ENCODE peak calls at places on chromosomes 2 and 18, in five cellular contexts. C, H, R, U and O are unnamed samples.

GRCh38 chr2:13193075-13193474 is 476.3 kb downstream of the TRIB2 start:
- DNase-seq in C (peak), H (peak), R (peak), U (peak), O (no peak)

GRCh38 chr2:219001577-219002394 is 8.6 kb upstream of the CRYBA2 start:
- DNase-seq in C (no peak), H (peak), R (no peak), U (no peak), O (no peak)

GRCh38 chr2:72924353-72925240 is 7.3 kb downstream of the EMX1 start:
- DNase-seq in C (no peak), H (no peak), R (no peak), U (no peak), O (peak)

GRCh38 chr2:118687698-118688097 is 159.8 kb downstream of the EN1 start:
- DNase-seq in C (no peak), H (peak), R (no peak), U (no peak), O (no peak)

GRCh38 chr18:44637210-44638051 is 43.3 kb upstream of the SETBP1 start:
- DNase-seq in C (no peak), H (peak), R (peak), U (no peak), O (peak)

GRCh38 chr2:134218928-134219707 is 34.8 kb upstream of the MGAT5 start:
- DNase-seq in C (no peak), H (no peak), R (no peak), U (no peak), O (peak)

GRCh38 chr2:99695121-99695773 is 205.4 kb upstream of the REV1 start:
- DNase-seq in C (no peak), H (no peak), R (no peak), U (no peak), O (no peak)

GRCh38 chr2:169822036-169822435 is 2.7 kb downstream of the METTL5 start:
- DNase-seq in C (no peak), H (no peak), R (no peak), U (no peak), O (no peak)

GRCh38 chr18:58754544-58755068 is 83.3 kb downstream of the MALT1 start:
- DNase-seq in C (no peak), H (no peak), R (peak), U (no peak), O (peak)

GRCh38 chr2:26772064-26773001 is 8.2 kb downstream of the SLC35F6 start:
- DNase-seq in C (peak), H (peak), R (no peak), U (peak), O (no peak)

GRCh38 chr18:9612215-9612830 is 2.0 kb downstream of the PPP4R1 start:
- DNase-seq in C (peak), H (peak), R (peak), U (no peak), O (no peak)

GRCh38 chr2:83957001-83957400 is 502.1 kb downstream of the SUCLG1 start:
- DNase-seq in C (no peak), H (no peak), R (no peak), U (no peak), O (no peak)

GRCh38 chr2:134745023-134745422 is 26.2 kb upstream of the TMEM163 start:
- DNase-seq in C (no peak), H (no peak), R (no peak), U (no peak), O (no peak)

GRCh38 chr2:86337235-86338099 is at the start of gene REEP1:
- DNase-seq in C (no peak), H (no peak), R (peak), U (no peak), O (peak)

GRCh38 chr2:70871398-70872211 is 36.0 kb upstream of the CD207 start:
- DNase-seq in C (peak), H (peak), R (peak), U (peak), O (peak)
- H3K4me3 ChIP-seq in C (no peak), H (no peak), R (no peak), U (no peak), O (no peak)

DNA sequence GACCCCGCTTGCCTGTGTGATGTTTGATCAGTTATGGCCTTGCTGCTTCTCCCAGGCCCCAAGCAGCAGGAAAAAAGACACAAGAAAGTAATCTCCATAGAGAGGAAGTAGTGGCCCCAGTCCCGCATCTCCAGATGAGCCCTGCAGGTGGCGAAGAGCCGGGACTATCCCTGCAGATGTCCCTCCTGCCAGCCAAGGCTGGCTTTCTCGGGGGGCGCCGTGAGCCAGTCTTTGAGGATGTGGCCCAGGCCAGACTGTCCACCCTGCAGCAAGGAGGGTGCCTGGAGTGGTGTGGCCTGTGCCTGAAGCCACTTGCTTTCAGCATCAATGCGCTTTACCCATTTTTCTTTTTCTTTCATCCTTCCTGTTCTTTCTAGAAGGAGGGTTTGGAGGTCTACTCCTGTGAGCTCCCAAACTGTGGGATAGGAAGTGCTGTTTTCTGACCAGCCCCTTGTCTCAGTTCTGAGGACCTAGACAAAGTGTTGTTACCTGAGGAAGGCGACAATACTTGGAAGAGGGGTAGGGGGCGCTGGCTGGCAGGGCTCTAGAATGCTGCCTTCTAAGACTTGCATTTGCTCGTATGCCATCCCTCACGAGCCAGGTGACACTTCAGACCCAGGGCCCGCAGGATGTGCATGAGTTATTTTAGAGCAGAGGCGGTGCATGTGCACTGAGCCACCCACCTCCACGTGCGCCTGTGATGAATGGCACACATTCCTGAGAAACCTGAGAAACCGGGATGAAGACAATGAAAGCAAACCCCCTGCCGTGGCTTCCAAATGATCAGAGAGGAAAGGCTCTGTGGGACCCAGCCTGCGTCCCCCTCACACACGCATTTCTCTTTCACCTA is 255.8 kb downstream of the FBXO15 start:
- DNase-seq in C (no peak), H (no peak), R (no peak), U (no peak), O (no peak)
- TF ChIP-seq CTCF in C (no peak), H (peak), R (peak), U (peak), O (no peak)

GRCh38 chr2:241947004-241947350 is 77.4 kb downstream of the RTP5 start:
- DNase-seq in C (no peak), H (no peak), R (no peak), U (no peak), O (no peak)

GRCh38 chr2:241945311-241945710 is 75.8 kb downstream of the RTP5 start:
- DNase-seq in C (no peak), H (no peak), R (no peak), U (no peak), O (no peak)

GRCh38 chr2:241947401-241947800 is 77.9 kb downstream of the RTP5 start:
- DNase-seq in C (no peak), H (no peak), R (no peak), U (no peak), O (no peak)

GRCh38 chr2:241945803-241946202 is 76.3 kb downstream of the RTP5 start:
- DNase-seq in C (no peak), H (no peak), R (no peak), U (no peak), O (no peak)

GRCh38 chr2:241946306-241947003 is 76.9 kb downstream of the RTP5 start:
- DNase-seq in C (no peak), H (no peak), R (no peak), U (no peak), O (no peak)
- H3K4me3 ChIP-seq in C (no peak), H (no peak), R (no peak), U (no peak), O (no peak)

DNA sequence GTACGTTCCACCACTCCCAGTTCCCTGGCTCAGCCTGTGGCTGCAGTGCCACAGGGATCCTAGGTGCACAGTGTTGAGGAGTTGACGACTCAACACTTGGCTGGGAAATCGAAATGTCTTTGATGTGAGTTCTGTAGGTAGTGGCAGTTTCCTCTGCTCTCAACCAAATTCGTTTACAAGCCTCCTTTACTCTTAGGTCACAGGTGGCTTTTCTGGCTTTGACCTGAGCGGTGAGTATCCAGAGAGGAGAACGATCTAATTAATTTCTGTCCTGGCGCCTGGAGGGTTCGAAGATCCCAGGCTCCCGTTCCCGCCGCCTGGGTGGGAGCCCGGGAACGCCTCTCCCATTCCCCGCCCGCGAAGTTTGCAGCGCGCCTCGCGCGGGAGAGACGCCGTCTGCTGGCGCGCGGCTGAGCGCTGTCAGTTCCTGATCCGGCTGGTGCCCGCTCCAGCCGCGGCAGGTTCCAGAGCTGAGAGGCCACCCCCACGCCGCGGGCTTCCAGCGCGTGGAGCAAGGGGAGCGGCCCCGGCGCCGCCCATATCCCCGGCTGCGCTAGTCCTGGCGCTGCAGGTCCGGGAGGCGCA is at the start of gene LAMA3:
- DNase-seq in C (peak), H (peak), R (peak), U (no peak), O (peak)
- TF ChIP-seq CTCF in C (no peak), H (peak), R (peak), U (peak), O (no peak)